ENCODE peak calls at places on chromosomes 1 and 21, in nine cellular contexts. K, M, R, Y, J, U, C, O and X are unnamed samples.

GRCh38 chr1:156920233-156921052 is at the start of gene LRRC71:
- DNase-seq in K (peak), M (peak), R (peak), Y (peak), J (peak), U (peak), C (no peak), O (no peak), X (peak)

GRCh38 chr1:21331752-21332480 is 41.7 kb upstream of the ECE1 start:
- DNase-seq in K (no peak), M (no peak), R (no peak), Y (no peak), J (no peak), U (no peak), C (no peak), O (no peak), X (no peak)

GRCh38 chr1:169163059-169163458 is 56.6 kb downstream of the ATP1B1 start:
- DNase-seq in K (peak), M (no peak), R (peak), Y (no peak), J (no peak), U (peak), C (no peak), O (peak), X (no peak)

GRCh38 chr1:36871146-36871971 is 163.0 kb downstream of the GRIK3 start:
- DNase-seq in K (no peak), M (no peak), R (no peak), Y (no peak), J (no peak), U (no peak), C (no peak), O (no peak), X (no peak)

GRCh38 chr1:209879539-209879938 is 51.8 kb downstream of the UTP25 start:
- DNase-seq in K (no peak), M (no peak), R (peak), Y (no peak), J (no peak), U (no peak), C (no peak), O (peak), X (peak)

GRCh38 chr1:10967105-10967504 is 45.3 kb upstream of the TARDBP start:
- DNase-seq in K (no peak), M (no peak), R (no peak), Y (no peak), J (no peak), U (no peak), C (no peak), O (no peak), X (no peak)

GRCh38 chr1:208047476-208047934 is 136.6 kb upstream of the CD34 start:
- DNase-seq in K (peak), M (no peak), R (no peak), Y (no peak), J (no peak), U (peak), C (no peak), O (no peak), X (no peak)

GRCh38 chr21:46171996-46172862 is 12.0 kb downstream of the SPATC1L start:
- DNase-seq in K (no peak), M (no peak), R (no peak), Y (peak), J (no peak), U (no peak), C (no peak), O (no peak), X (no peak)

GRCh38 chr21:27831177-27831576 is 864.3 kb upstream of the ADAMTS5 start:
- DNase-seq in K (no peak), M (no peak), R (no peak), Y (no peak), J (no peak), U (no peak), C (no peak), O (no peak), X (no peak)

GRCh38 chr1:59526240-59526639 is 229.3 kb downstream of the FGGY start:
- DNase-seq in K (no peak), M (no peak), R (peak), Y (no peak), J (no peak), U (no peak), C (no peak), O (no peak), X (no peak)

GRCh38 chr21:42809577-42810440 is 69.5 kb downstream of the WDR4 start:
- DNase-seq in K (no peak), M (no peak), R (no peak), Y (no peak), J (no peak), U (no peak), C (no peak), O (no peak), X (no peak)

GRCh38 chr1:204842892-204843291 is 27.8 kb upstream of the NFASC start:
- DNase-seq in K (no peak), M (no peak), R (no peak), Y (no peak), J (no peak), U (no peak), C (no peak), O (peak), X (no peak)

GRCh38 chr1:182357913-182358312 is 33.7 kb downstream of the GLUL start:
- DNase-seq in K (no peak), M (no peak), R (no peak), Y (no peak), J (no peak), U (no peak), C (no peak), O (no peak), X (no peak)

GRCh38 chr1:106600626-106601025 is 455.8 kb upstream of the PRMT6 start:
- DNase-seq in K (no peak), M (no peak), R (peak), Y (no peak), J (no peak), U (no peak), C (no peak), O (no peak), X (no peak)